ENCODE peak calls at places on chromosomes 13 and 19, in nine cellular contexts. Q is CD8-positive, alpha-beta T cell; W is activated CD8-positive, alpha-beta memory T cell treated with anti-CD3 and anti-CD28 coated beads for 48 hours; O is stimulated activated CD8-positive, alpha-beta memory T cell treated with anti-CD3 and anti-CD28 coated beads, Interleukin-7, amount 100 ng/mL, for 4 hours; E is NAMALWA; M is AG09309; T is stimulated activated CD4-positive, alpha-beta T cell treated with anti-CD3 and anti-CD28 coated beads, Interleukin-15, amount 100 ng/mL, for 1 hour; L is activated T-helper 1 cell treated with Interleukin-2 at 50 U/mL for 16 hours; Z is endothelial cell. F is an unnamed sample.

GRCh38 chr19:11814707-11815050 is 606 bp downstream of the ZNF440 start:
- DNase-seq in Q (no peak), W (no peak), O (no peak), E (no peak), M (no peak), T (no peak), L (no peak), Z (no peak), F (no peak)

GRCh38 chr13:101627556-101627943 is 175.1 kb downstream of the ITGBL1 start:
- DNase-seq in Q (no peak), W (no peak), O (no peak), E (peak), M (no peak), T (no peak), L (no peak), Z (no peak), F (no peak)

GRCh38 chr13:42707596-42707995 is 73.8 kb upstream of the FAM216B start:
- DNase-seq in Q (no peak), W (no peak), O (no peak), E (no peak), M (no peak), T (no peak), L (no peak), Z (no peak), F (no peak)

GRCh38 chr19:1811472-1811894 is 593 bp downstream of the ATP8B3 start:
- DNase-seq in Q (peak), W (peak), O (peak), E (no peak), M (no peak), T (peak), L (peak), Z (no peak), F (no peak)

GRCh38 chr13:75825161-75825560 is 189.0 kb downstream of the LMO7 start:
- DNase-seq in Q (no peak), W (no peak), O (no peak), E (no peak), M (no peak), T (no peak), L (no peak), Z (no peak), F (no peak)

GRCh38 chr19:16036397-16036925 is 39.8 kb upstream of the TPM4 start:
- DNase-seq in Q (no peak), W (no peak), O (no peak), E (no peak), M (no peak), T (no peak), L (no peak), Z (no peak), F (no peak)

GRCh38 chr13:33452873-33453558 is 167.5 kb upstream of the STARD13 start:
- DNase-seq in Q (no peak), W (no peak), O (no peak), E (no peak), M (no peak), T (no peak), L (no peak), Z (no peak), F (no peak)

GRCh38 chr19:41698746-41699230 is 9.6 kb upstream of the CEACAM5 start:
- DNase-seq in Q (no peak), W (no peak), O (no peak), E (no peak), M (no peak), T (no peak), L (no peak), Z (no peak), F (no peak)

GRCh38 chr13:103297083-103297482 is 230.9 kb upstream of the SLC10A2 start:
- DNase-seq in Q (no peak), W (no peak), O (no peak), E (no peak), M (no peak), T (no peak), L (no peak), Z (no peak), F (no peak)

GRCh38 chr13:98517576-98518310 is 59.2 kb downstream of the STK24 start:
- DNase-seq in Q (no peak), W (no peak), O (no peak), E (no peak), M (no peak), T (no peak), L (no peak), Z (no peak), F (no peak)

GRCh38 chr13:106152047-106152446 is 383.4 kb downstream of the EFNB2 start:
- DNase-seq in Q (no peak), W (no peak), O (no peak), E (no peak), M (no peak), T (no peak), L (no peak), Z (no peak), F (no peak)

GRCh38 chr19:39878398-39878797 is 32.2 kb upstream of the FBL start:
- DNase-seq in Q (no peak), W (no peak), O (no peak), E (no peak), M (no peak), T (no peak), L (no peak), Z (no peak), F (no peak)

GRCh38 chr19:8403098-8403819 is 9.8 kb upstream of the MARCHF2 start:
- DNase-seq in Q (no peak), W (no peak), O (no peak), E (no peak), M (no peak), T (no peak), L (no peak), Z (no peak), F (no peak)

GRCh38 chr13:43077446-43077845 is 54.1 kb downstream of the DNAJC15 start:
- DNase-seq in Q (no peak), W (no peak), O (no peak), E (no peak), M (no peak), T (no peak), L (no peak), Z (no peak), F (no peak)

GRCh38 chr13:98802999-98803666 is 50.7 kb upstream of the SLC15A1 start:
- DNase-seq in Q (no peak), W (no peak), O (no peak), E (no peak), M (no peak), T (no peak), L (no peak), Z (no peak), F (no peak)

GRCh38 chr13:52158629-52159158 is 703 bp downstream of the NEK3 start:
- DNase-seq in Q (no peak), W (no peak), O (no peak), E (peak), M (no peak), T (no peak), L (no peak), Z (no peak), F (no peak)

GRCh38 chr13:52125547-52125946 is 3.3 kb downstream of the NEK5 start:
- DNase-seq in Q (no peak), W (no peak), O (no peak), E (no peak), M (no peak), T (no peak), L (no peak), Z (no peak), F (no peak)

GRCh38 chr19:51064534-51065220 is at the start of gene KLK13:
- DNase-seq in Q (no peak), W (no peak), O (no peak), E (no peak), M (no peak), T (no peak), L (no peak), Z (peak), F (peak)

GRCh38 chr13:22369840-22370239 is 699.0 kb downstream of the FGF9 start:
- DNase-seq in Q (no peak), W (no peak), O (no peak), E (no peak), M (no peak), T (no peak), L (no peak), Z (no peak), F (no peak)

GRCh38 chr19:3670258-3670795 is 29.9 kb downstream of the PIP5K1C start:
- DNase-seq in Q (no peak), W (no peak), O (no peak), E (no peak), M (peak), T (no peak), L (no peak), Z (no peak), F (peak)

GRCh38 chr13:22740264-22740663 is 440.5 kb upstream of the SGCG start:
- DNase-seq in Q (no peak), W (no peak), O (no peak), E (peak), M (no peak), T (no peak), L (no peak), Z (peak), F (no peak)

GRCh38 chr13:48112896-48113525 is 18.1 kb upstream of the MED4 start:
- DNase-seq in Q (no peak), W (no peak), O (no peak), E (no peak), M (no peak), T (no peak), L (no peak), Z (no peak), F (no peak)

GRCh38 chr13:99971576-99972189 is at the start of gene ZIC5:
- DNase-seq in Q (no peak), W (no peak), O (no peak), E (no peak), M (no peak), T (no peak), L (no peak), Z (peak), F (peak)

GRCh38 chr13:85108356-85108755 is 690.9 kb downstream of the SLITRK6 start:
- DNase-seq in Q (no peak), W (no peak), O (no peak), E (no peak), M (no peak), T (no peak), L (no peak), Z (no peak), F (no peak)

GRCh38 chr13:32016119-32016518 is 15.5 kb upstream of the FRY start:
- DNase-seq in Q (no peak), W (no peak), O (no peak), E (no peak), M (no peak), T (no peak), L (no peak), Z (no peak), F (no peak)

GRCh38 chr19:51186323-51186722 is 38.6 kb upstream of the CD33 start:
- DNase-seq in Q (no peak), W (no peak), O (no peak), E (no peak), M (no peak), T (no peak), L (no peak), Z (no peak), F (no peak)

GRCh38 chr19:3868770-3869456 is at the start of gene ZFR2:
- DNase-seq in Q (peak), W (no peak), O (no peak), E (peak), M (no peak), T (peak), L (no peak), Z (peak), F (peak)

GRCh38 chr13:103351035-103351828 is 285.0 kb upstream of the SLC10A2 start:
- DNase-seq in Q (no peak), W (no peak), O (no peak), E (no peak), M (no peak), T (no peak), L (no peak), Z (no peak), F (peak)

GRCh38 chr19:12314553-12314952 is 18.9 kb downstream of the ZNF563 start:
- DNase-seq in Q (no peak), W (no peak), O (no peak), E (no peak), M (no peak), T (no peak), L (no peak), Z (no peak), F (no peak)

GRCh38 chr13:67650471-67650870 is 420.3 kb upstream of the PCDH9 start:
- DNase-seq in Q (no peak), W (no peak), O (no peak), E (no peak), M (no peak), T (no peak), L (no peak), Z (no peak), F (no peak)

GRCh38 chr13:60331249-60332012 is 65.6 kb upstream of the TDRD3 start:
- DNase-seq in Q (no peak), W (no peak), O (no peak), E (no peak), M (no peak), T (no peak), L (no peak), Z (no peak), F (no peak)

GRCh38 chr19:10672529-10673150 is 18.5 kb downstream of the ILF3 start:
- DNase-seq in Q (no peak), W (no peak), O (no peak), E (no peak), M (no peak), T (no peak), L (no peak), Z (no peak), F (no peak)

GRCh38 chr19:5832049-5832448 is 7.5 kb downstream of the FUT6 start:
- DNase-seq in Q (no peak), W (no peak), O (no peak), E (no peak), M (no peak), T (no peak), L (no peak), Z (no peak), F (no peak)

GRCh38 chr19:23482829-23483228 is 87.6 kb upstream of the ZNF91 start:
- DNase-seq in Q (no peak), W (no peak), O (no peak), E (no peak), M (no peak), T (no peak), L (no peak), Z (no peak), F (no peak)